ENCODE peak calls at places on chromosomes 3 and 15, in four cellular contexts. One of them, this sample, is unnamed.

GRCh38 chr3:94420941-94421340 is 358.1 kb downstream of the NSUN3 start:
- DNase-seq in mucosa of gallbladder: no peak
- DNase-seq in T-cell: no peak
- DNase-seq in neuronal stem cell: no peak
- DNase-seq in this sample: no peak

GRCh38 chr15:25790003-25790660 is 73.0 kb downstream of the ATP10A start:
- DNase-seq in mucosa of gallbladder: peak
- DNase-seq in T-cell: no peak
- DNase-seq in neuronal stem cell: no peak
- DNase-seq in this sample: no peak

GRCh38 chr3:152729906-152730305 is 105.0 kb upstream of the P2RY1 start:
- DNase-seq in mucosa of gallbladder: no peak
- DNase-seq in T-cell: no peak
- DNase-seq in neuronal stem cell: no peak
- DNase-seq in this sample: no peak

GRCh38 chr3:17602126-17602525 is 140.3 kb downstream of the TBC1D5 start:
- DNase-seq in mucosa of gallbladder: no peak
- DNase-seq in T-cell: no peak
- DNase-seq in neuronal stem cell: no peak
- DNase-seq in this sample: no peak

GRCh38 chr3:112035241-112035640 is 705 bp downstream of the TMPRSS7 start:
- DNase-seq in mucosa of gallbladder: no peak
- DNase-seq in T-cell: no peak
- DNase-seq in neuronal stem cell: no peak
- DNase-seq in this sample: no peak

GRCh38 chr3:157660847-157661246 is 157.6 kb upstream of the VEPH1 start:
- DNase-seq in mucosa of gallbladder: no peak
- DNase-seq in T-cell: no peak
- DNase-seq in neuronal stem cell: no peak
- DNase-seq in this sample: no peak

GRCh38 chr3:136194409-136195257 is 1.5 kb downstream of the MSL2 start:
- DNase-seq in mucosa of gallbladder: peak
- DNase-seq in T-cell: peak
- DNase-seq in neuronal stem cell: peak
- DNase-seq in this sample: no peak

GRCh38 chr3:72337480-72337855 is 510.8 kb downstream of the SHQ1 start:
- DNase-seq in mucosa of gallbladder: no peak
- DNase-seq in T-cell: no peak
- DNase-seq in neuronal stem cell: no peak
- DNase-seq in this sample: no peak

GRCh38 chr15:44775923-44776322 is 39.6 kb downstream of the TRIM69 start:
- DNase-seq in mucosa of gallbladder: no peak
- DNase-seq in T-cell: no peak
- DNase-seq in neuronal stem cell: no peak
- DNase-seq in this sample: peak

GRCh38 chr15:95770191-95770590 is 560.3 kb upstream of the NR2F2 start:
- DNase-seq in mucosa of gallbladder: no peak
- DNase-seq in T-cell: no peak
- DNase-seq in neuronal stem cell: no peak
- DNase-seq in this sample: no peak

GRCh38 chr3:190346541-190346940 is 24.3 kb upstream of the CLDN1 start:
- DNase-seq in mucosa of gallbladder: no peak
- DNase-seq in T-cell: no peak
- DNase-seq in neuronal stem cell: no peak
- DNase-seq in this sample: no peak

GRCh38 chr3:12875857-12876451 is 34.6 kb upstream of the RPL32 start:
- DNase-seq in mucosa of gallbladder: peak
- DNase-seq in T-cell: no peak
- DNase-seq in neuronal stem cell: peak
- DNase-seq in this sample: no peak

GRCh38 chr3:126253072-126253471 is 72.7 kb upstream of the ALDH1L1 start:
- DNase-seq in mucosa of gallbladder: no peak
- DNase-seq in T-cell: no peak
- DNase-seq in neuronal stem cell: no peak
- DNase-seq in this sample: no peak

GRCh38 chr3:9190276-9190675 is 59.2 kb downstream of the SRGAP3 start:
- DNase-seq in mucosa of gallbladder: no peak
- DNase-seq in T-cell: no peak
- DNase-seq in neuronal stem cell: no peak
- DNase-seq in this sample: no peak

GRCh38 chr3:179181021-179181472 is 32.9 kb downstream of the PIK3CA start:
- DNase-seq in mucosa of gallbladder: no peak
- DNase-seq in T-cell: no peak
- DNase-seq in neuronal stem cell: no peak
- DNase-seq in this sample: no peak

GRCh38 chr15:42137461-42138261 is 18.8 kb downstream of the PLA2G4F start:
- DNase-seq in mucosa of gallbladder: no peak
- DNase-seq in T-cell: no peak
- DNase-seq in neuronal stem cell: peak
- DNase-seq in this sample: peak

GRCh38 chr3:25679642-25680302 is 15.1 kb upstream of the TOP2B start:
- DNase-seq in mucosa of gallbladder: no peak
- DNase-seq in T-cell: no peak
- DNase-seq in neuronal stem cell: no peak
- DNase-seq in this sample: no peak

GRCh38 chr3:98525494-98525893 is 2.8 kb upstream of the CLDND1 start:
- DNase-seq in mucosa of gallbladder: no peak
- DNase-seq in T-cell: no peak
- DNase-seq in neuronal stem cell: no peak
- DNase-seq in this sample: no peak

GRCh38 chr3:122021811-122022401 is at the start of gene ILDR1:
- DNase-seq in mucosa of gallbladder: peak
- DNase-seq in T-cell: no peak
- DNase-seq in neuronal stem cell: no peak
- DNase-seq in this sample: no peak

GRCh38 chr3:182478369-182478768 is 314.9 kb upstream of the ATP11B start:
- DNase-seq in mucosa of gallbladder: no peak
- DNase-seq in T-cell: no peak
- DNase-seq in neuronal stem cell: no peak
- DNase-seq in this sample: no peak

GRCh38 chr3:126300761-126301481 is 56.3 kb downstream of the KLF15 start:
- DNase-seq in mucosa of gallbladder: peak
- DNase-seq in T-cell: no peak
- DNase-seq in neuronal stem cell: no peak
- DNase-seq in this sample: no peak

GRCh38 chr3:131701153-131701791 is 198.5 kb upstream of the MRPL3 start:
- DNase-seq in mucosa of gallbladder: no peak
- DNase-seq in T-cell: no peak
- DNase-seq in neuronal stem cell: no peak
- DNase-seq in this sample: no peak

GRCh38 chr3:47855461-47856383 is 52.8 kb downstream of the DHX30 start:
- DNase-seq in mucosa of gallbladder: no peak
- DNase-seq in T-cell: no peak
- DNase-seq in neuronal stem cell: no peak
- DNase-seq in this sample: no peak

This sample was measured in NCI-H2227 treated with DMSO at 0.1 percent for 48 hours.